ENCODE peak calls at places on chromosomes 12 and 14, in six cellular contexts. E is astrocyte of the cerebellum, F is sigmoid colon, V is pancreas, N is fibroblast of lung, X is foreskin fibroblast. H is an unnamed sample.
A peak's percentile ranks its signal among the peaks of the same experiment; 100 is the strongest.

GRCh38 chr12:88417531-88417930 is 162.7 kb downstream of the KITLG start:
- DNase-seq in V (no peak), E (no peak), F (no peak), N (no peak), X (no peak), H (no peak)

GRCh38 chr14:95213774-95214173 is 56.4 kb upstream of the DICER1 start:
- DNase-seq in N (no peak), F (no peak), V (no peak), X (no peak), E (no peak), H (no peak)

GRCh38 chr12:120763250-120763649 is 37.6 kb downstream of the ACADS start:
- DNase-seq in X (no peak), V (no peak), E (no peak), N (no peak), F (no peak), H (no peak)

GRCh38 chr14:68733086-68733621 is 59.7 kb downstream of the ZFP36L1 start:
- DNase-seq in V (no peak), N (no peak), X (no peak), F (no peak), E (no peak), H (no peak)

GRCh38 chr12:70052931-70053497 is 190.2 kb upstream of the CNOT2 start:
- DNase-seq in N (peak; percentile 93), E (no peak), X (peak; percentile 93), V (no peak), F (peak; percentile 76), H (peak; percentile 94)

GRCh38 chr14:28766505-28767238 is at the start of gene FOXG1:
- DNase-seq in N (no peak), F (no peak), X (peak; percentile 73), V (no peak), E (peak; percentile 75), H (peak; percentile 28)

GRCh38 chr12:107684990-107685359 is 624 bp upstream of the PWP1 start:
- DNase-seq in V (no peak), E (no peak), X (peak; percentile 48), N (peak; percentile 29), F (no peak), H (peak; percentile 55)

GRCh38 chr12:126719886-126720666 is 1546.9 kb upstream of the TMEM132C start:
- DNase-seq in N (no peak), E (no peak), F (no peak), X (no peak), V (no peak), H (no peak)

GRCh38 chr12:84492381-84492883 is 420.2 kb downstream of the SLC6A15 start:
- DNase-seq in V (no peak), F (no peak), X (no peak), E (no peak), N (no peak), H (no peak)

GRCh38 chr12:123617580-123617979 is 15.7 kb downstream of the DDX55 start:
- DNase-seq in X (no peak), V (no peak), F (no peak), E (no peak), N (no peak), H (no peak)

GRCh38 chr12:104201238-104202001 is 14.2 kb upstream of the TXNRD1 start:
- DNase-seq in X (peak; percentile 80), E (peak; percentile 55), V (no peak), F (no peak), N (peak; percentile 81), H (peak; percentile 72)

GRCh38 chr12:89098390-89099102 is 253.8 kb downstream of the DUSP6 start:
- DNase-seq in V (no peak), N (peak; percentile 5), E (no peak), F (no peak), X (peak; percentile 36), H (no peak)

GRCh38 chr12:71731439-71732356 is 23.0 kb upstream of the RAB21 start:
- DNase-seq in F (no peak), E (no peak), X (peak; percentile 44), V (no peak), N (peak; percentile 15), H (peak; percentile 77)

GRCh38 chr14:96096639-96097610 is 57.8 kb downstream of the C14orf132 start:
- DNase-seq in E (no peak), V (no peak), N (no peak), X (peak; percentile 37), F (no peak), H (no peak)

GRCh38 chr14:97039717-97040363 is 242.7 kb downstream of the VRK1 start:
- DNase-seq in F (no peak), X (no peak), E (no peak), V (no peak), N (no peak), H (no peak)

GRCh38 chr12:64826234-64826633 is 1.8 kb downstream of the TBC1D30 start:
- DNase-seq in X (peak; percentile 74), E (peak; percentile 60), N (peak; percentile 60), V (peak; percentile 70), F (no peak), H (peak; percentile 56)

GRCh38 chr12:96218989-96219678 is 25.0 kb downstream of the ELK3 start:
- DNase-seq in E (no peak), N (no peak), V (no peak), F (no peak), X (no peak), H (no peak)

DNA sequence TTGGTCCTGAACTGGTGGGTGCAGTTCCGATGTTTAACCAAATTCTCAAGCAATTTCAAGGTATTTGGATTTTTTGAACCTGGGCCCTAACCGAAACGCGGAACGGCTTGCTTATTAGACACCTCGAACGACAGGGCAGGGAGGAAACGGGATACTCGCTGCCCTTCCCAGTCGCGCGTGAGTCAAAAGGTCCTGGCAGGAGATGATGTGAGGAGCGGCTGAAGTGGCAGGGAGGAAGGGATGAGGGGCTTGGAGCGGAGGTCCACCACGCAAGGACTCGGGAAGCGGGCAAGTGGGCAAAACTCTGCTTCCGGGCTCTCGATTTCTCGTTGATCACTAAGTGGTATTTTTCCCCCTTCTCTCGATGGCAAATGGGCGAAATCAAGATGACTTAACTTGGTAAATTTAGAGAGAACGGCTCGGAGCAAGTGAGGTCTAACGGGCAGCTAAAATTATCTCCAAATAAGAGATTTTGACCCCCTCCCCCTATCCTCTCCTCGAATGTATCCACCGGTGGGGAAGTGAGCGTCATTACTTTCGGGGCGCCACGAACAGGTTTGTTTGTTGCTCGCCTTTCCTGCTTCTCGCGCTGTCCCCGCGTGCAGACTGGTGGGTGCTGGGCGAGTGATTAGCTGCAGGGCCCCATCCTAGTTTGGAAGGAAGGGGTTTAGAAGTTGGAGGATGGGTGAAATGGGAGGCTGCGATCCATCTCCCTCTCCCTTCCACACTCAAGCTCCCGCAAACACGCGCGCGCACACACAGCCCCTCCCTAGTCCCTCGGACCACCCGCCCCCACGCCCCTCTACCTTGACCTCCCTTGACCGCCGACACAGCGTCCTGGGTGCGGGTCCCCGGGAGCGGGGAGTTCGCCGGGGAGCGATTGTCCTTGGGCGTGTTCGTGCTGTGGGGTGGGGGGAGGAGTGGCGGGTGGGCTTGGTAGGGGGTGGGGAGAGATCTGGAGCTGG is 987 bp upstream of the NTF3 start:
- DNase-seq in N (no peak), V (no peak), F (no peak), X (peak; percentile 47), E (no peak), H (no peak)
- H3K4me3 ChIP-seq in N (peak overlapping the region; percentile 79), V (no peak overlapping the region), F (peak overlapping the region; percentile 44), X (peak overlapping the region; percentile 92), E (peak overlapping the region; percentile 52), H (no peak overlapping the region)

DNA sequence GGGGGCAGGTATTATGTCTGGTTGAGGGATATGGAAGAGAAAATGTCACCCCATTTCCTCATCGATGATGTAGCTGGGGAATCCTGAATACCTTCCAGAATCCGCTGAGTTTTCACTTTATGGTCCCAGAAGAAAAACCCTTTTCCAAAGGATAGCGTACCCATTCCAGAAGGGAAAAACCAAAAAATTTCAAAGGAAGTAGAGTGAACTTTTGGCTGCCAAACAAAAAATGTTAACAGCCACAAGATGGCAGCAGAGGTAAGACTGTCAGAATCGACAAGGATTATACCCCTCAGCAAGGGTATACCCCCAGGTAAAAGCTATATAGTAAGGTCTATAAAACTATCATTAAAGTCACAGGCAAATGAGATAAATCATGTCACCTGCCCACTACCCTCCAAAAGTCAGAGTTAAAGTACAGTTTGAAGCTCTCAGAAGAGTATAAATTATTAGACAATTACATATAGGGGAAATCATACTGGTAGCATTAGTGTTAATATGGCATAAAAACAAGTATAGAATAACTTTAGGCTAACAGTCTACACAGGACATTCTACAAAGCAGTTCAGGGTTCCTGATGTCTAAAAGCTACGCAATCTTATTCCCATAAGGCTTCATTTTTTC is 18.0 kb downstream of the ACIN1 start:
- DNase-seq in N (peak; percentile 58), V (no peak), F (no peak), E (no peak), X (peak; percentile 71), H (peak; percentile 58)
- TF ChIP-seq CTCF in N (peak; percentile 70), V (peak; percentile 53), F (no peak), E (peak; percentile 74), X (peak; percentile 67), H (peak; percentile 74)

DNA sequence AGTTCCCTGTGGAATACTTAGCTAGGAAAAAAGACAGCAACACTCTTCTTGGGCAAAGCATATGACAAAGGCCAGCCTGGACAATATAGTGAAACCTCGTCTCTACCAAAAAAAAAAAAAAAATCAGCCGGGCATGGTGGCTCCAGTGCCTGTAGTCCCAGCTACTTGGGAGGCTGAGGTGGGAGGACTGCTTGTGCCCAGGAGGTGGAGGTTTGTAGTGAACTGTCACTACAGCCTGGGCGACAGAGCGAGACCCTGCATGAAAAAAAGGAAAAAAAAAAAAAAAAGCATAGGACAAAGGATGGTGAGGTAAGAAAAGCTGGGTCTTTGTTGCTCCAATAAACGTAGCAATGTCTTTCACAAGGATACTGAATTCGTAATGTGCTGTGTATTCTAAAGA is 1.1 kb downstream of the TXNDC16 start:
- DNase-seq in V (no peak), N (no peak), E (no peak), F (no peak), X (no peak), H (no peak)
- H3K4me3 ChIP-seq in V (peak overlapping the region; percentile 63), N (peak overlapping the region; percentile 76), E (peak overlapping the region; percentile 62), F (peak overlapping the region; percentile 88), X (peak overlapping the region; percentile 89), H (no peak overlapping the region)

GRCh38 chr14:54396493-54397335 is at the start of gene CDKN3:
- DNase-seq in X (peak; percentile 100), N (peak; percentile 99), F (peak; percentile 99), E (peak; percentile 98), V (peak; percentile 95), H (peak; percentile 99)
- TF ChIP-seq CTCF in X (peak; percentile 33), N (peak; percentile 19), F (peak; percentile 42), E (peak; percentile 37), V (peak; percentile 34), H (peak; percentile 8)

GRCh38 chr12:91104812-91105466 is 6.4 kb downstream of the LUM start:
- DNase-seq in E (no peak), N (no peak), X (no peak), F (no peak), V (no peak), H (no peak)

GRCh38 chr12:91108196-91108595 is 3.1 kb downstream of the LUM start:
- DNase-seq in F (no peak), X (no peak), E (no peak), N (no peak), V (no peak), H (peak; percentile 58)

GRCh38 chr12:91105807-91106206 is 5.5 kb downstream of the LUM start:
- DNase-seq in F (no peak), V (no peak), N (no peak), X (peak; percentile 64), E (no peak), H (peak; percentile 33)

GRCh38 chr12:91109148-91109564 is 2.1 kb downstream of the LUM start:
- DNase-seq in F (peak; percentile 85), V (peak; percentile 88), X (peak; percentile 85), E (no peak), N (peak; percentile 67), H (peak; percentile 80)

GRCh38 chr12:91106283-91106682 is 5.0 kb downstream of the LUM start:
- DNase-seq in F (no peak), E (no peak), N (no peak), X (no peak), V (no peak), H (no peak)
- H3K4me3 ChIP-seq in F (no peak overlapping the region), E (no peak overlapping the region), N (no peak overlapping the region), X (peak overlapping the region; percentile 39), V (no peak overlapping the region), H (no peak overlapping the region)

H was measured in fibroblast of mammary gland.